ENCODE peak calls at places on chromosomes 3 and 15, in four cellular contexts. C is breast epithelium, N is dorsolateral prefrontal cortex, Y is Panc1. A is an unnamed sample. For H3K27me3, the result is how much of the 10 kb centered on the place peaks cover.

GRCh38 chr15:73941044-73941443 is 14.8 kb downstream of the LOXL1 start:
- DNase-seq in Y (no peak), N (no peak), C (no peak), A (no peak)

GRCh38 chr15:91385301-91385700 is 285.2 kb downstream of the SV2B start:
- DNase-seq in N (no peak), Y (no peak), C (no peak), A (no peak)

GRCh38 chr15:89566621-89567294 is 8.5 kb upstream of the TICRR start:
- DNase-seq in N (no peak), C (no peak), Y (no peak), A (no peak)

GRCh38 chr15:69548367-69548766 is 95.7 kb downstream of the RPLP1 start:
- DNase-seq in Y (no peak), C (no peak), N (no peak), A (no peak)

GRCh38 chr15:94704421-94704820 is 473.1 kb downstream of the MCTP2 start:
- DNase-seq in N (no peak), Y (no peak), C (no peak), A (no peak)

GRCh38 chr15:42344763-42345162 is 14.5 kb upstream of the CAPN3 start:
- DNase-seq in C (no peak), Y (no peak), N (no peak), A (no peak)

GRCh38 chr3:70744536-70744935 is 432.1 kb upstream of the MDFIC2 start:
- DNase-seq in Y (no peak), N (no peak), C (no peak), A (no peak)

GRCh38 chr3:101695779-101696372 is 9.4 kb upstream of the RPL24 start:
- DNase-seq in N (no peak), C (no peak), Y (no peak), A (no peak)

GRCh38 chr15:76310470-76311070 is 699 bp downstream of the ETFA start:
- DNase-seq in Y (no peak), C (no peak), N (no peak), A (no peak)

GRCh38 chr15:85168642-85169173 is 187.1 kb downstream of the PDE8A start:
- DNase-seq in C (peak), Y (no peak), N (no peak), A (peak)

GRCh38 chr3:98885851-98886250 is 15.6 kb downstream of the DCBLD2 start:
- DNase-seq in N (no peak), Y (no peak), C (no peak), A (no peak)

GRCh38 chr3:126081618-126082333 is 2.1 kb downstream of the SLC41A3 start:
- DNase-seq in N (no peak), C (peak), Y (peak), A (no peak)

DNA sequence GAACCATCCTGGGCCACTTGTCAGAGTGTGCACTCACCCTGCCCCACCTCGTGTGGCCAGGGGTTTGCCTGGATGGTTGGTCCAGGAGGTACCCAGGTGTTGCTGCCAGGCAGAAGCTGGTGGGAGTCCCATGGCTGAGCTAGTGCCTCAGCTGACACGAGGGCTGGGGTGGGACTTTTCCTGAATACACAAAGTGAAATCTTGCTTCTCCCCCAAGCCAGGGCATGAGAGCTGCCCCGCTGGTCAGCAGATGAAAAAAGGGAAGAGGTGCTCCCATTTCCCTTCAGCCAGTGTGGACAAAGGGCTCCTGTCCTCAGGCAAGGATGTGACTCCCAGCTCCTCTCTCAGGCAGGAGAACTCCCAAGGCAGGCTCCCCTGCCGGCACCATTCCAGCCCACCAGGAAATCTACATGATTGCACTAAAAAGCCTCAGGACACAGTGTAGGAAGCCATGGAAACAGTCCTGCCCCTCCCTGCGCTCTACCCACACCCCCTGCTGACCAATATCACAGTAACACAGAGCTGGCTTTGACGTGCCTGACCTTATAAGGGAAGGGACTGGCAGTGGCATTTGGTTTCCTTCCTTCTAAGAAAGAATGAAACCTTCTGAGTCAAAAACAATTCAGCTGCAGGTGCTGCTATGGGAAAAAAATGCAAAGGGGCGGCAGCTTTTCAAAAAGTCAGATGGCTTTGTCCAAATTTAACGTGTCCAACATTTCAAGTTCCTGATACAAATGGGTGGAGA is 33.9 kb downstream of the MYO5C start:
- DNase-seq in N (no peak), Y (no peak), C (no peak), A (peak)
- H3K4me3 ChIP-seq in N (no peak), Y (no peak), C (peak), A (no peak)

DNA sequence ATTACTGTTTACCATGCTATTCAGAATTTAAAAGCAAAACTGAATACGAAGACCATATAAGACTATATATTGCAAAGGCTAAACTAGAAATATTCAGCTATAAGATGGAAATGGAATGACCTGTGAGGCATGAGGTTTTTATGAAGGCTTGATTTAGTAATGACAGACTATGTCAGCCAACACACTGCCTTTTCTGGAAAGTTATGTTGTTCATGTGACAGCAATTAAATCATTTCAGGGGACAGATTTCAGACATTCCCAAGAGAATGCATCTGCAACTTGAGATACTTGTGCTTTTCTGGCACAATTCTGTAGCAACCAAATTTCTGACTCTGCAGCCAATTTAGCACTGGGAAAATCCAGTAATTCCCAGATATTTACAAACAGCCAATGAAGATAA is 8.6 kb upstream of the GATM start:
- DNase-seq in Y (no peak), N (no peak), C (no peak), A (no peak)
- H3K27me3 ChIP-seq in Y (under half), N (under half), C (under half), A (under half)

DNA sequence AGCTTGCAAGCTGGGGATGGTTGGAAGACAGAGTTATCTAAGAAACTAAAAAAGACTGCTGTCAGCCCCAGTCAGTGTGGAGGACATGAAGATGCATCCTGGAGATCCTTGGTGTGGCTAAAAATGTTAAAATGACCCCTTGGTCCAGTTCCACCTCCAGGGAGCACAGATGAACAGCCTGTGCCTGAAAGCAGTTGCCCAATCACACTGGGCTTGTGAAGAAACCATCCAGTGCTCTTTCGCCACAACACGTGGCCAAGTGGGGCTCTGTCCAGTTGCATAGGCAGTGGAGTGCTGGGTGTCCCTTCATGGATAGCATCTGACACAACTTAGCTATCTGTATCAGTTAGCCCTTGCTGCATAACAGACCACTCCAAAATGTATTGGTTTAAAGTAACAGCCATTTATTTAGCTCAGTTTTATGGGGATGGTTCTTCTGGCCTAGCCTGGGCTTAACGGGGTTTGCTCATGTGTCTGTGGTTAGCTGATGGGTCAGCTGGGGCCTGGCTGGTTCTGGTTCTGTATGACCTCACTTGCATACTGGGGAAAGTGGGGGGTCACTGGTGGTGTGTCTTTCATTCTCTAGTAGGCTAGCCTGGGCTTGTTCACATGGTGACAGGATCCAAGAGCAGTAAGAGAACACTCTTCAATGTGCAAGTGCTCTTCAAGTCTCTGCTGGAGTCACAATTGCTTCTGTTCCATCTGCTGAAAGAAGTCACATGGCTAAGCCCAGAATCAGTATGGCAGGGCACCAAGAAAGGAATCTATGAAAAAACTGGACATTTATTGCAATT is 226.2 kb downstream of the PDCD6IP start:
- DNase-seq in Y (no peak), N (no peak), C (no peak), A (no peak)
- H3K4me3 ChIP-seq in Y (no peak), N (no peak), C (no peak), A (no peak)

GRCh38 chr15:52806284-52806655 is 16.1 kb upstream of the ONECUT1 start:
- DNase-seq in C (no peak), Y (no peak), N (no peak), A (no peak)
- H3K27me3 ChIP-seq in C (half or more), Y (under half), N (half or more), A (under half)

DNA sequence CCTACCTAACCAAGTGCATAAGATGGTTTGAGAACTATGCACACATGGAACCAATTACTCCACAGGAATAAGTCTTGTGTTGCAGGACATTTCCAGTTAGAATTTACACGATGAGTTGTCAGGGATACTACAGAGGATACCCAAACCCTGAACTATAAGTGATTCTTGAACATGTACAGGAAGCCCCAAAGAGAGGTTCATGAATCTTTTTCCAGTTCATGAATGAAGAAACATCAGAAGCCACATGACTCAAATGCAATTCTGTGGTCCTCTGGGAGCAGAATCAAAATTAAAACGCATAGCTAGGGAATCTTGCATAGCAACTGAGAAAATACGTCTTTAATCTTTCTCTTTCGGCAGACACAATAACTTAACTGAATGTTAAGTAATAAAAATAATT is 114.0 kb upstream of the LMCD1 start:
- DNase-seq in N (no peak), C (no peak), Y (no peak), A (no peak)
- H3K4me3 ChIP-seq in N (no peak), C (no peak), Y (no peak), A (no peak)

GRCh38 chr3:198113219-198114053 is 153.4 kb downstream of the LMLN start:
- DNase-seq in N (no peak), C (no peak), Y (no peak), A (no peak)
- H3K27me3 ChIP-seq in N (half or more), C (half or more), Y (under half), A (under half)

GRCh38 chr3:37969601-37970100 is 20.9 kb upstream of the VILL start:
- DNase-seq in Y (no peak), N (no peak), C (no peak), A (no peak)
- H3K4me3 ChIP-seq in Y (no peak), N (no peak), C (no peak), A (no peak)

GRCh38 chr3:13280856-13281656 is 139.1 kb downstream of the NUP210 start:
- DNase-seq in C (no peak), Y (no peak), N (peak), A (no peak)
- H3K27me3 ChIP-seq in C (under half), Y (under half), N (under half), A (under half)

DNA sequence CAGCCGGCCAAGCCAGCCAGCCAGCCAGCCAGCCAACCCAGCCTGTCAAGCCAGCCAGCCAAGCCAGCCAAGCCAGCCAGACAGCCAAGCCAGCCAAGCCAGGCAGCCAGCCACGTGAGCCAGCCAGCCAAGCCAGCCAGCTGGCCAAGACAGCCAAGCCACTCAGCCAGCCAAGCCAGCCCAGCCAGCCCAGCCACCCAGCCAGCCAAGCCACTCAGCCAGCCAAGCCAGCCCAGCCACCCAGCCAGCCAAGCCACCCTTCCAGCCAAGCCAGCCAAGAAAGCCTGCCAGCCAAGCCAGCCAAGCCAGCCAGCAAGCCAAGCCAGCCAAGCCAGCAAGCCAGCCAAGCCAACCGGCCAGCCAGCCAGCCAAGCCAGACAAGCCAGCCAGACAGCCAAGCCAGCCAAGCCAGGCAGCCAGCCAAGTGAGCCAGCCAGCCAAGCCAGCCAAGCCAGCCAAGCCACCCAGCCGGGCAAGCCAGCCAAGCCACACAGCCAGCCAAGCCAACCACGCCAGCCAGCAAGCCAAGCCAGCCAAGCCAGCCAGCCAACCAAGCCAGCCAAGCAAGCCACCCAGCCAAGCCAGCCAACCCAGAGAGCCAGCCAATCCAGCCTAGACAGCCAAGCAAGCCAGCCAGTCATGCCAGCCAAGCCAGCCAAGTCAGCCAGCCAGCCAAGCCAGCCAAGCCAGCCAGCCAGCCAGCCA is 199.5 kb downstream of the GOLGA6L6 start:
- DNase-seq in N (peak), C (peak), Y (no peak), A (no peak)
- H3K4me3 ChIP-seq in N (no peak), C (no peak), Y (no peak), A (peak)

GRCh38 chr15:101637038-101637437 is 15.1 kb downstream of the TM2D3 start:
- DNase-seq in C (no peak), N (no peak), Y (no peak), A (no peak)
- H3K27me3 ChIP-seq in C (under half), N (under half), Y (under half), A (under half)